ENCODE peak calls at places on chromosomes 1 and 21, in four cellular contexts. One of them, this sample, is unnamed.

GRCh38 chr1:1230656-1231399 is 973 bp downstream of the SDF4 start:
- DNase-seq in lung: no peak
- DNase-seq in colonic mucosa: peak
- DNase-seq in WERI-Rb-1: no peak
- DNase-seq in this sample: peak

GRCh38 chr1:192159034-192159433 is 772 bp downstream of the RGS18 start:
- DNase-seq in lung: no peak
- DNase-seq in colonic mucosa: no peak
- DNase-seq in WERI-Rb-1: no peak
- DNase-seq in this sample: no peak

GRCh38 chr1:225834417-225835329 is 24.7 kb downstream of the EPHX1 start:
- DNase-seq in lung: no peak
- DNase-seq in colonic mucosa: no peak
- DNase-seq in WERI-Rb-1: no peak
- DNase-seq in this sample: peak

GRCh38 chr1:36883315-36883949 is 150.9 kb downstream of the GRIK3 start:
- DNase-seq in lung: peak
- DNase-seq in colonic mucosa: peak
- DNase-seq in WERI-Rb-1: no peak
- DNase-seq in this sample: no peak

GRCh38 chr1:14600405-14601150 is 2.1 kb downstream of the KAZN start:
- DNase-seq in lung: no peak
- DNase-seq in colonic mucosa: no peak
- DNase-seq in WERI-Rb-1: no peak
- DNase-seq in this sample: no peak

GRCh38 chr1:32888677-32889420 is 2.6 kb downstream of the HPCA start:
- DNase-seq in lung: no peak
- DNase-seq in colonic mucosa: no peak
- DNase-seq in WERI-Rb-1: no peak
- DNase-seq in this sample: no peak

GRCh38 chr1:25695066-25695990 is 78.7 kb downstream of the MAN1C1 start:
- DNase-seq in lung: peak
- DNase-seq in colonic mucosa: peak
- DNase-seq in WERI-Rb-1: peak
- DNase-seq in this sample: no peak

GRCh38 chr1:25733271-25733670 is 66.7 kb upstream of the SELENON start:
- DNase-seq in lung: no peak
- DNase-seq in colonic mucosa: no peak
- DNase-seq in WERI-Rb-1: no peak
- DNase-seq in this sample: no peak

GRCh38 chr21:21612446-21612845 is 614.2 kb downstream of the NCAM2 start:
- DNase-seq in lung: no peak
- DNase-seq in colonic mucosa: no peak
- DNase-seq in WERI-Rb-1: no peak
- DNase-seq in this sample: no peak

GRCh38 chr1:226149806-226150205 is 36.7 kb downstream of the ACBD3 start:
- DNase-seq in lung: no peak
- DNase-seq in colonic mucosa: no peak
- DNase-seq in WERI-Rb-1: no peak
- DNase-seq in this sample: no peak

GRCh38 chr21:26506951-26507350 is 66.1 kb downstream of the CYYR1 start:
- DNase-seq in lung: no peak
- DNase-seq in colonic mucosa: no peak
- DNase-seq in WERI-Rb-1: no peak
- DNase-seq in this sample: no peak

GRCh38 chr1:220826729-220827128 is 40.0 kb downstream of the MTARC1 start:
- DNase-seq in lung: no peak
- DNase-seq in colonic mucosa: no peak
- DNase-seq in WERI-Rb-1: no peak
- DNase-seq in this sample: no peak

GRCh38 chr1:211920141-211920572 is 89.6 kb upstream of the LPGAT1 start:
- DNase-seq in lung: peak
- DNase-seq in colonic mucosa: peak
- DNase-seq in WERI-Rb-1: no peak
- DNase-seq in this sample: peak

GRCh38 chr1:87045757-87046422 is 131.5 kb downstream of the HS2ST1 start:
- DNase-seq in lung: no peak
- DNase-seq in colonic mucosa: no peak
- DNase-seq in WERI-Rb-1: no peak
- DNase-seq in this sample: no peak

GRCh38 chr1:180365039-180365438 is 135.0 kb downstream of the LHX4 start:
- DNase-seq in lung: no peak
- DNase-seq in colonic mucosa: no peak
- DNase-seq in WERI-Rb-1: peak
- DNase-seq in this sample: no peak
- TF ChIP-seq CTCF in lung: no peak
- TF ChIP-seq CTCF in colonic mucosa: no peak
- TF ChIP-seq CTCF in WERI-Rb-1: peak
- TF ChIP-seq CTCF in this sample: peak

GRCh38 chr1:119632103-119632490 is 16.0 kb downstream of the ZNF697 start:
- DNase-seq in lung: no peak
- DNase-seq in colonic mucosa: no peak
- DNase-seq in WERI-Rb-1: no peak
- DNase-seq in this sample: no peak
- H3K4me3 ChIP-seq in lung: no peak
- H3K4me3 ChIP-seq in colonic mucosa: no peak
- H3K4me3 ChIP-seq in WERI-Rb-1: no peak
- H3K4me3 ChIP-seq in this sample: no peak

GRCh38 chr1:54125671-54126070 is 27.1 kb downstream of the CDCP2 start:
- DNase-seq in lung: no peak
- DNase-seq in colonic mucosa: peak
- DNase-seq in WERI-Rb-1: peak
- DNase-seq in this sample: peak
- TF ChIP-seq CTCF in lung: no peak
- TF ChIP-seq CTCF in colonic mucosa: peak
- TF ChIP-seq CTCF in WERI-Rb-1: peak
- TF ChIP-seq CTCF in this sample: peak

GRCh38 chr1:159442428-159442827 is 2.9 kb downstream of the OR10J1 start:
- DNase-seq in lung: no peak
- DNase-seq in colonic mucosa: no peak
- DNase-seq in WERI-Rb-1: no peak
- DNase-seq in this sample: no peak

GRCh38 chr1:159439422-159439821 is at the start of gene OR10J1:
- DNase-seq in lung: no peak
- DNase-seq in colonic mucosa: no peak
- DNase-seq in WERI-Rb-1: no peak
- DNase-seq in this sample: no peak

GRCh38 chr1:159443063-159443750 is 3.7 kb downstream of the OR10J1 start:
- DNase-seq in lung: no peak
- DNase-seq in colonic mucosa: no peak
- DNase-seq in WERI-Rb-1: no peak
- DNase-seq in this sample: no peak

GRCh38 chr1:159444507-159444906 is 5.0 kb downstream of the OR10J1 start:
- DNase-seq in lung: no peak
- DNase-seq in colonic mucosa: no peak
- DNase-seq in WERI-Rb-1: no peak
- DNase-seq in this sample: no peak

DNA sequence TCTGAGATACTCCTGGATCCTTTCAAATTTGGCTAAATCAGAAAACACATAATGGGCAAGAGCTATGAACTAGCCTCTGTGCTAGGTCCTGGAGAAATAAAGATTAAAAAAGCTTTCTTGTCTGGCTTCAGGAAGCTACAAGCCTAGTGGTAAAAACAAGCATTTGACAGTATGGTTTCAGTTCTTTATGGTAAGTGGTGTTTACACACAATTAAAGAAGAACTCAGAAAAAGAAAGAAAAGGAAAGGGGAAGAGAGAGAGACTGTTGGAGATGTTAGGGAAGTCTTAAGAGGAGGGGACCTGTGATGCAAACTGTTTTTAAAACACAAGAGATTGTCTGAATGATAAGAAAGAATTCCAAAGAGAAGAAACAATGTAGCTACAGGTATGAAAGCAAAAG is 1.8 kb downstream of the OR10J1 start:
- DNase-seq in lung: no peak
- DNase-seq in colonic mucosa: no peak
- DNase-seq in WERI-Rb-1: no peak
- DNase-seq in this sample: no peak
- H3K4me3 ChIP-seq in lung: no peak
- H3K4me3 ChIP-seq in colonic mucosa: no peak
- H3K4me3 ChIP-seq in WERI-Rb-1: no peak
- H3K4me3 ChIP-seq in this sample: no peak

GRCh38 chr1:98059616-98060015 is 138.8 kb upstream of the DPYD start:
- DNase-seq in lung: no peak
- DNase-seq in colonic mucosa: no peak
- DNase-seq in WERI-Rb-1: no peak
- DNase-seq in this sample: no peak
- TF ChIP-seq CTCF in lung: no peak
- TF ChIP-seq CTCF in colonic mucosa: no peak
- TF ChIP-seq CTCF in WERI-Rb-1: no peak
- TF ChIP-seq CTCF in this sample: no peak

DNA sequence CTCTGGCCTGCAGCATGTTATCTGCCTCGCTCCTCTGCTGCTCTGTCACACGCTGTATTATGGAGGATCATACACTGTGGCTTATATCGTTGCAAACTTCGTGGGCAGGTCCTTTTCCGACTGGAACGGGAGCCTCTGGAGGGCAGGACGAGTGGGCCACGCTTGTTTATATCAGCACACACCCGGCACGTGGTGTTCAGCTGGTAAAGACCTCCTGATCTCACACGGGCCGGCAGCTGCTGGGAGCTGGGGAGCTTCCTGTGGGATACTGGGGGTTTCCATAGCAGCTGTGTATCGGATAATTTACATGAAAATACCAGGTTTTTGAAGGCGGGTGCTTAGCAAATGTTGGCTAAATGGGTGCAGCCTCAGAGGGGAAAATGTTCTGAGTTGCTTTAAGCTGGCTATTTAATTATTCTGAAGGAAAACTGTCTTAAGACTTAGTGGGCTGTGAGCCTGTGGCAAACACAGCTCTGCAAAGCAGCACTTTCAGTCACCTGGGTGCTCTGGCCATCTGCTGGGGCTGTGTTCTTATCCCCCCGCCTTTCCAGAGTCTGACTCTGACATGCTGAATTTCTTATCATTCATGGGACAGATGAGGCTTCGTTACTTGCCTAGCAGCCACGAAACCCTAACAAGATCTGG is 103.6 kb upstream of the GCLM start:
- DNase-seq in lung: no peak
- DNase-seq in colonic mucosa: no peak
- DNase-seq in WERI-Rb-1: peak
- DNase-seq in this sample: no peak
- H3K4me3 ChIP-seq in lung: no peak
- H3K4me3 ChIP-seq in colonic mucosa: no peak
- H3K4me3 ChIP-seq in WERI-Rb-1: peak
- H3K4me3 ChIP-seq in this sample: no peak